ENCODE peak calls at places on chromosomes 16 and 17, in four cellular contexts. X is GM12878, K is H1, I is HepG2. B is an unnamed sample.

GRCh38 chr17:75476274-75476673 is 19.8 kb downstream of the TMEM94 start:
- DNase-seq in X (no peak), K (no peak), I (no peak), B (no peak)

GRCh38 chr17:44219636-44220210 is at the start of gene UBTF:
- DNase-seq in X (no peak), K (peak; percentile 75), I (peak; percentile 51), B (no peak)

GRCh38 chr17:19508327-19508867 is 25.3 kb upstream of the SLC47A1 start:
- DNase-seq in X (no peak), K (peak; percentile 64), I (no peak), B (no peak)

GRCh38 chr17:77323413-77324171 is 182.8 kb downstream of the SEC14L1 start:
- DNase-seq in X (no peak), K (peak; percentile 43), I (no peak), B (no peak)

GRCh38 chr16:9235837-9236236 is 144.4 kb downstream of the HAPSTR1 start:
- DNase-seq in X (no peak), K (no peak), I (no peak), B (no peak)

GRCh38 chr17:83064732-83065659 is 14.4 kb upstream of the METRNL start:
- DNase-seq in X (no peak), K (no peak), I (no peak), B (no peak)

GRCh38 chr17:8861482-8862181 is 5.8 kb downstream of the PIK3R6 start:
- DNase-seq in X (no peak), K (no peak), I (no peak), B (no peak)

GRCh38 chr17:76688165-76688622 is 22.6 kb downstream of the MXRA7 start:
- DNase-seq in X (no peak), K (no peak), I (no peak), B (no peak)

GRCh38 chr16:87834668-87835473 is 34.4 kb downstream of the SLC7A5 start:
- DNase-seq in X (no peak), K (no peak), I (no peak), B (no peak)

GRCh38 chr17:43755389-43755875 is 3.2 kb downstream of the SOST start:
- DNase-seq in X (no peak), K (peak; percentile 82), I (no peak), B (no peak)

GRCh38 chr16:69553332-69553731 is 12.4 kb upstream of the NFAT5 start:
- DNase-seq in X (no peak), K (no peak), I (no peak), B (no peak)

GRCh38 chr17:47317119-47317518 is 6.6 kb upstream of the EFCAB13 start:
- DNase-seq in X (no peak), K (no peak), I (no peak), B (no peak)

GRCh38 chr17:27089929-27090247 is 204.0 kb upstream of the WSB1 start:
- DNase-seq in X (no peak), K (no peak), I (no peak), B (no peak)

GRCh38 chr16:87608400-87608985 is 6.2 kb downstream of the JPH3 start:
- DNase-seq in X (no peak), K (peak; percentile 90), I (peak; percentile 48), B (peak; percentile 56)

GRCh38 chr16:85088570-85089214 is 23.6 kb downstream of the CIBAR2 start:
- DNase-seq in X (no peak), K (no peak), I (no peak), B (no peak)

GRCh38 chr16:25110392-25110947 is 1.1 kb upstream of the LCMT1 start:
- DNase-seq in X (no peak), K (no peak), I (no peak), B (no peak)

GRCh38 chr17:77821114-77821513 is 137.4 kb upstream of the TNRC6C start:
- DNase-seq in X (no peak), K (no peak), I (peak; percentile 29), B (no peak)

GRCh38 chr16:10983175-10983558 is 38.8 kb downstream of the CLEC16A start:
- DNase-seq in X (no peak), K (no peak), I (no peak), B (no peak)

GRCh38 chr16:50614956-50615727 is 66.0 kb downstream of the SNX20 start:
- DNase-seq in X (no peak), K (no peak), I (no peak), B (no peak)

GRCh38 chr17:42251115-42251514 is 25.1 kb downstream of the STAT5B start:
- DNase-seq in X (no peak), K (no peak), I (peak; percentile 37), B (no peak)

GRCh38 chr16:27366687-27367462 is 35.1 kb upstream of the IL21R start:
- DNase-seq in X (no peak), K (no peak), I (no peak), B (no peak)

GRCh38 chr16:67514382-67514828 is 14.2 kb upstream of the RIPOR1 start:
- DNase-seq in X (peak; percentile 90), K (peak; percentile 69), I (peak; percentile 87), B (peak; percentile 57)

GRCh38 chr17:68499587-68499986 is 12.6 kb upstream of the PRKAR1A start:
- DNase-seq in X (no peak), K (no peak), I (no peak), B (no peak)

GRCh38 chr17:77716289-77716929 is 242.1 kb upstream of the TNRC6C start:
- DNase-seq in X (no peak), K (no peak), I (no peak), B (no peak)

GRCh38 chr17:27569257-27569722 is 61.7 kb upstream of the LGALS9 start:
- DNase-seq in X (no peak), K (peak; percentile 81), I (no peak), B (peak; percentile 25)

GRCh38 chr17:66630828-66631472 is 204.0 kb upstream of the CACNG5 start:
- DNase-seq in X (no peak), K (no peak), I (no peak), B (no peak)

GRCh38 chr17:34556384-34556783 is 23.0 kb upstream of the TMEM132E start:
- DNase-seq in X (no peak), K (peak; percentile 72), I (no peak), B (no peak)

GRCh38 chr17:8949061-8949622 is 16.4 kb downstream of the PIK3R5 start:
- DNase-seq in X (no peak), K (no peak), I (no peak), B (no peak)

GRCh38 chr16:15829460-15829859 is 27.4 kb downstream of the MYH11 start:
- DNase-seq in X (no peak), K (no peak), I (no peak), B (no peak)

GRCh38 chr17:17140590-17140980 is 65.5 kb downstream of the PLD6 start:
- DNase-seq in X (no peak), K (no peak), I (no peak), B (no peak)

GRCh38 chr17:59848778-59849177 is 44.0 kb downstream of the TUBD1 start:
- DNase-seq in X (no peak), K (no peak), I (peak; percentile 75), B (no peak)

GRCh38 chr17:59846391-59847165 is 46.2 kb downstream of the TUBD1 start:
- DNase-seq in X (peak; percentile 91), K (no peak), I (peak; percentile 99), B (no peak)

GRCh38 chr17:59848385-59848668 is 44.4 kb downstream of the TUBD1 start:
- DNase-seq in X (no peak), K (no peak), I (no peak), B (no peak)

GRCh38 chr17:59853168-59853918 is 39.4 kb downstream of the TUBD1 start:
- DNase-seq in X (no peak), K (no peak), I (peak; percentile 99), B (no peak)

GRCh38 chr17:59851431-59852375 is 41.0 kb downstream of the TUBD1 start:
- DNase-seq in X (no peak), K (no peak), I (no peak), B (no peak)
- TF ChIP-seq ZNF274 in X (no peak), K (no peak), I (no peak), B (no peak)

GRCh38 chr17:74260525-74260850 is 13.5 kb upstream of the DNAI2 start:
- DNase-seq in X (no peak), K (peak; percentile 61), I (no peak), B (no peak)
- TF ChIP-seq SUZ12 in X (no peak), K (no peak), I (no peak), B (no peak)

DNA sequence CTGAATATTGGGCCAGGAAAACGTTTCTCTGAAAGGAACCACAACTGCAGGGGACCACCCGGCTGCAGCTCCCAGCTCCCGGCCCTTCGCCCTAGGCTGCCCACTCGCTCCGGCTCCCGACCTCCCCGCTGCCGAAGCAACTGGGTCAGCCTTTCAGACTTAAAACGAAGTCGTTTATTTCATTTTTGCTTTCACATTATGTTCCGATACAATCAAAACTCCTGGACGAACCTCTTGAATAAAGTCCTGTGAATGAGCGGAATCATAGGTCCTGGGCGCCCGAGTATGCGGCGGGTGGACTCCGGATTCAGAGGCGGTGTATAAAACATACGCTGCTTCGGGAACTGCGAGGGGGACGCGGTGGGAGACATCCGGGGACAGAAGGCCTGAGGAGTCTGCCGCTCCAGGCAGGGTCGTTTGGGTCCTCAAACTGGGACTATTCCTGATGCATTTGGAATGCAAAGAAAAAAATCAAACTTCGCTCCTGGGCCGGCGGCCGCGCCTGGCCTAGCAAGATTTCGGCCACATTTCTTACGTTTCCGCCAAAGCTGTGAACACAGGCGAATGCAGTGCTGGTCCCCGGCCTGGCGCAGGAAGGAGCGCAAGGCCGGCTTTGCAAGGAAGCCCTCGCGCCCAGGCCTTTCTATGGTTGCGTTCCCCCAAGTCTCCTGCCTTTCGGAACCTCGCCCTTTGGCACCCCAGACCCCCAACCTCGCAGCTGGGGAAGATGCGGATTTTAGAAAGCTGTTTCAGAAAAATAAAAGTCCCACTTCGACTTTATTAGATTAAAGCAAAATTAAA is 3.7 kb downstream of the CBLN1 start:
- DNase-seq in X (no peak), K (peak; percentile 56), I (no peak), B (no peak)
- H3K4me1 ChIP-seq in X (no peaks in the 10 kb centered on the region), K (peaks cover 27% of the 10 kb centered on the region), I (no peaks in the 10 kb centered on the region), B (peaks cover 18% of the 10 kb centered on the region)

GRCh38 chr16:58010886-58011285 is 9.7 kb downstream of the USB1 start:
- DNase-seq in X (no peak), K (no peak), I (no peak), B (no peak)

GRCh38 chr16:58011652-58012051 is 10.4 kb downstream of the USB1 start:
- DNase-seq in X (no peak), K (no peak), I (peak; percentile 41), B (no peak)

GRCh38 chr16:58013201-58013956 is 12.2 kb downstream of the USB1 start:
- DNase-seq in X (no peak), K (no peak), I (no peak), B (no peak)

GRCh38 chr16:58012481-58012880 is 11.3 kb downstream of the USB1 start:
- DNase-seq in X (no peak), K (no peak), I (no peak), B (no peak)

GRCh38 chr16:58009856-58010416 is 8.7 kb downstream of the USB1 start:
- DNase-seq in X (no peak), K (no peak), I (no peak), B (no peak)
- TF ChIP-seq ZNF274 in X (no peak), K (no peak), I (no peak), B (no peak)